ENCODE peak calls at places on chromosomes 6 and 20, in seven cellular contexts. A is lung, N is K562, G is heart left ventricle, M is upper lobe of left lung, Q is RWPE2, B is pancreas. U is an unnamed sample.

GRCh38 chr20:63568170-63568981 is 5.7 kb downstream of the HELZ2 start:
- ATAC-seq in A (no peak), N (no peak), G (no peak), M (peak; percentile 17), Q (no peak), B (no peak), U (no peak)

GRCh38 chr6:45302832-45303231 is 25.3 kb upstream of the RUNX2 start:
- ATAC-seq in A (no peak), N (no peak), G (no peak), M (no peak), Q (no peak), B (no peak), U (no peak)

GRCh38 chr20:45588800-45589199 is 9.7 kb upstream of the WFDC8 start:
- ATAC-seq in A (no peak), N (no peak), G (no peak), M (no peak), Q (no peak), B (no peak), U (no peak)

GRCh38 chr20:5592165-5592564 is 158.0 kb upstream of the SHLD1 start:
- ATAC-seq in A (no peak), N (no peak), G (no peak), M (no peak), Q (no peak), B (no peak), U (no peak)

GRCh38 chr6:20180935-20181334 is 31.3 kb downstream of the MBOAT1 start:
- ATAC-seq in A (no peak), N (no peak), G (peak; percentile 68), M (no peak), Q (no peak), B (no peak), U (no peak)

GRCh38 chr6:30790734-30791383 is 46.5 kb upstream of the IER3 start:
- ATAC-seq in A (no peak), N (no peak), G (no peak), M (no peak), Q (no peak), B (no peak), U (no peak)

GRCh38 chr6:43679057-43679456 is 8.5 kb downstream of the MRPS18A start:
- ATAC-seq in A (no peak), N (no peak), G (no peak), M (no peak), Q (no peak), B (no peak), U (no peak)

GRCh38 chr6:108654465-108655106 is 93.9 kb downstream of the FOXO3 start:
- ATAC-seq in A (no peak), N (no peak), G (no peak), M (no peak), Q (no peak), B (no peak), U (no peak)

GRCh38 chr6:140537834-140538680 is 1163.6 kb upstream of the CITED2 start:
- ATAC-seq in A (peak; percentile 33), N (no peak), G (peak; percentile 87), M (peak; percentile 61), Q (peak; percentile 100), B (peak; percentile 60), U (peak; percentile 87)

GRCh38 chr20:44810391-44811149 is at the start of gene RIMS4:
- ATAC-seq in A (no peak), N (no peak), G (no peak), M (no peak), Q (peak; percentile 11), B (no peak), U (peak; percentile 42)

GRCh38 chr6:2939315-2940009 is 31.9 kb downstream of the SERPINB6 start:
- ATAC-seq in A (no peak), N (no peak), G (peak; percentile 47), M (no peak), Q (no peak), B (no peak), U (no peak)

GRCh38 chr6:21186479-21187055 is 407.0 kb upstream of the SOX4 start:
- ATAC-seq in A (no peak), N (no peak), G (no peak), M (no peak), Q (no peak), B (no peak), U (no peak)
- H3K4me1 ChIP-seq in A (no peaks in the 10 kb centered on the region), N (no peaks in the 10 kb centered on the region), G (peaks cover 5% of the 10 kb centered on the region), M (no peaks in the 10 kb centered on the region), Q (peaks cover 19% of the 10 kb centered on the region), B (no peaks in the 10 kb centered on the region), U (peaks cover 27% of the 10 kb centered on the region)

GRCh38 chr6:69976591-69977090 is 110.3 kb downstream of the COL19A1 start:
- ATAC-seq in A (no peak), N (no peak), G (no peak), M (no peak), Q (no peak), B (no peak), U (no peak)
- H3K27ac ChIP-seq in A (no peak overlapping the region), N (no peak overlapping the region), G (no peak overlapping the region), M (no peak overlapping the region), Q (no peak overlapping the region), B (no peak overlapping the region), U (no peak overlapping the region)

DNA sequence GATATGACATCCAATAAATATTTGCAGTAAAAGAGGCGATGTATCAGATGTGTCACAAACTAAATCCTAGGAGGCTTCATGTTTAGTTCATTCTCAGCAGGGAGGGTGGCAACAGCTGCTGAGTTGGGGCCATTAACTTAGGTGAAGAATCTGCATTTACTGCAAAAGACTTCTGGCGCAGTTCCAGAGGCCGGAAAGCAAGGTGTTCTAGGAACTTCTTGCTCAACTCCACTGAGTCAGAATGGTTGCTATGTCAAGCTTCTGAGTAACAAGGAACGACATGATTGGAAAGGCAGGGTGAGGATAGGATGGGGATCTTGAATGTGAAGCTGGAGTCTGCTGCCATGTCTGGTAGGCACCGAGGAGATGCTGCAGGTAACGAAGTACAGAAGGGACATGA is 11.7 kb downstream of the ADNP start:
- ATAC-seq in A (no peak), N (no peak), G (no peak), M (no peak), Q (peak; percentile 84), B (peak; percentile 47), U (peak; percentile 62)
- H3K4me1 ChIP-seq in A (peaks cover 6% of the 10 kb centered on the region), N (peaks cover 36% of the 10 kb centered on the region), G (peaks cover 84% of the 10 kb centered on the region), M (peaks cover 94% of the 10 kb centered on the region), Q (peaks cover 64% of the 10 kb centered on the region), B (peaks cover 23% of the 10 kb centered on the region), U (peaks cover 100% of the 10 kb centered on the region)

GRCh38 chr6:83928286-83928685 is 68.8 kb downstream of the CYB5R4 start:
- ATAC-seq in A (no peak), N (no peak), G (no peak), M (no peak), Q (no peak), B (no peak), U (no peak)
- H3K27ac ChIP-seq in A (no peak overlapping the region), N (no peak overlapping the region), G (no peak overlapping the region), M (no peak overlapping the region), Q (no peak overlapping the region), B (no peak overlapping the region), U (no peak overlapping the region)

DNA sequence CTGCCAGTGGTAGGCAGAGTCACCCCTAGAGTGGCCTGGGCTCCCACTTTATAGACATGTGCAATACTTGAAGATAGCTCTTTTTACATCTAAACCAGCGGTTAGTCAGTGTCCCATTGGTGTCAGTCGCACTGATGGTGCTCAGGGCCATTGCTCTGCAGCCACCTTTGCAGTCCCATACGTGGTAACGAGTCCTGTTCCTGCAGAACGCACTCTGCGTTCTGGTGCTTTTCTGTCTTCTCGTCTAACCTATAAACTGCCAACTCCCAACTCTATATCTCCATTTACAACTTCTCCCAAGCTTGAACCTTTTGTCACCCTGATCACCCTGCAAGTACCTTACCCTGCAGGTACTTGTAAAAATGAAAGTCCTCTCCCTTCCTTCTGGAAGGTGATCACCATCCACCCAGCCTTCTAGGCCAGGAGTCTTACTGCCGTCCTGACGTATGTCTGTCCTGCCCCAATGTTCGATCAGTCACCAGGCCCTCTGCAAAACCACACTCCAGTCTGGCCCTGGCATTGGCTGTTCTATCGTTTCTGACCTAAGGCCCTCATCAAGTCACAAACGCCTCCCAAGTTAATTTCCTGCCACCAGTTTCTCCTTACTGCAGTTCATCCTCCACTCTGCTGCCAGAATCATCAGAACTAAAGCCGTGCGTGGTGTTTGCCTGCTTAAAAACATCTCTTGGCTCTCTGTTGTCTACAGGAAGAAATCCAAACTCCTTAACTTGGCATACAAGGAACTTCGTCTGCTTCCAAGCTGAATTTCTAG is 7.9 kb downstream of the RREB1 start:
- ATAC-seq in A (peak; percentile 23), N (peak; percentile 52), G (no peak), M (no peak), Q (no peak), B (no peak), U (peak; percentile 36)
- H3K4me1 ChIP-seq in A (peaks cover 12% of the 10 kb centered on the region), N (peaks cover 73% of the 10 kb centered on the region), G (peaks cover 59% of the 10 kb centered on the region), M (peaks cover 49% of the 10 kb centered on the region), Q (peaks cover 37% of the 10 kb centered on the region), B (peaks cover 4% of the 10 kb centered on the region), U (peaks cover 95% of the 10 kb centered on the region)

DNA sequence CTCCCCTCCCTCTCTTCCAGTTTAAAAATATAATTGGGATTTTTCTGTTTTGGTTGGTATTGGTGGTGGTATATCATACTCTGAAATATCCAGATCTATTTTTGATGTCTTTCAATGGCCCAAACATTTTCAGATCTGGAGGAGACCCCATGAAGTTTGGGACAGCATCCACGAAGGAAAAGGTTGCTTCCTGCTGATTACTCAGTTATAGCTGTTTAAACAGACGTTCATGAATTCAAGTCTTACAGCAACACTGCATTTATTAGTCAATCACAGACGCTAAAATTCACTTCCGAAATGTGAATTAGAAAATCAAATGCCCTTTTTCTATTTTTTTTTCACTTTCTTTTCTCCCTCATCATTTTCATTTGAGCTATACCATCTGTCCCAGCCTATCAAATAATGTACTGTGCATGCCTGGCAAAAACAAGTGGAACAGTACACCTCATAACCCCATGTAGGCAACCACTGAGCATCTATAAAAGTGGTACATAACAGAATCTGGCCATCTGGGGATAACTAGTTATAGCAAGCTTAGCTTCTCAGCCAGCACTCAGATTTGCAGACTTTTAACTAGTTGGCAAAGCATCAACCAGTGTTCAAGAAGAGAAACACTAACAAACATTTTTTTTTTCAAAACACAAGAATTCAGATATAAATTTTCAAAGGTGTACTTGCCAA is 124.5 kb downstream of the HIVEP2 start:
- ATAC-seq in A (no peak), N (no peak), G (no peak), M (no peak), Q (no peak), B (no peak), U (no peak)
- H3K27ac ChIP-seq in A (peak overlapping the region; percentile 42), N (no peak overlapping the region), G (peak overlapping the region; percentile 67), M (peak overlapping the region; percentile 74), Q (no peak overlapping the region), B (no peak overlapping the region), U (peak overlapping the region; percentile 67)

DNA sequence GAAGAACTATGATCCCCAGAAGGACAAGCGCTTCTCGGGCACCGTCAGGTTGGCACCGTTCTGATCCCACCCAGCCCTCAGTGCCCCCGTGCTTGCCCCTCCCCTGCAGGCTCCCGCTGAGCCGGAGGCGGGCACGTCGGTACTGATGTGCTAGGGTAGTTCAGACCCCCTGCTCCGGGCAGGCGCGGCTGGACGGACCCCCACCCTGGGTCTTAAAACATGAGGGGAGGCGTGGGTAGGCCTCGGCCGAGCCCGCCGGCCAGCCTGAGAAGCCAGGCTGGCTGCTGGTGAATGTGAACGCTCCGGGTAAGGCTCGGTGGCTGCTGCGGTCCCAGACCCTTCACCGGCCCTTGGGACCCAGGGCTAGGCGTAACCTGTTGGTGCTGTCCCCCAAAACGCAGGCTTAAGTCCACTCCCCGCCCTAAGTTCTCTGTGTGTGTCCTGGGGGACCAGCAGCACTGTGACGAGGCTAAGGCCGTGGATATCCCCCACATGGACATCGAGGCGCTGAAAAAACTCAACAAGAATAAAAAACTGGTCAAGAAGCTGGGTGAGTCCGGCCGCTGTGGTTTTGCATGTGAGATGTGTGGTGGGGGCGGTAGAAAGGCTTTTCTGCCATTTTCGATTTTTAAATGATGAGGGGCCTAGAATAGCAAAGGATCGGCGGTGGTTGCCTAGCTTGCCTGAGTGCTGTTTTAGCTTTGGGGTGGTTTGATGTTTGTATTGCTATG is 944 bp downstream of the RPL10A start:
- ATAC-seq in A (no peak), N (peak; percentile 1), G (no peak), M (peak; percentile 2), Q (no peak), B (peak; percentile 22), U (peak; percentile 10)
- H3K4me1 ChIP-seq in A (peaks cover 9% of the 10 kb centered on the region), N (peaks cover 23% of the 10 kb centered on the region), G (peaks cover 24% of the 10 kb centered on the region), M (peaks cover 22% of the 10 kb centered on the region), Q (peaks cover 14% of the 10 kb centered on the region), B (no peaks in the 10 kb centered on the region), U (peaks cover 66% of the 10 kb centered on the region)

U was measured in gastroesophageal sphincter.